ENCODE peak calls at places on chromosomes 2 and 18, in four cellular contexts. D is coronary artery, H is neural progenitor cell, K is tibial nerve. E is an unnamed sample.

GRCh38 chr2:46119453-46119852 is 177.8 kb upstream of the EPAS1 start:
- DNase-seq in K (no peak), D (no peak), H (no peak), E (no peak)

GRCh38 chr2:27627963-27628766 is 647 bp downstream of the CCDC121 start:
- DNase-seq in H (peak; percentile 45), D (no peak), K (no peak), E (no peak)

GRCh38 chr2:98460573-98461560 is 16.2 kb downstream of the INPP4A start:
- DNase-seq in D (peak; percentile 45), K (no peak), H (no peak), E (no peak)

GRCh38 chr18:48959921-48960920 is 9.5 kb upstream of the SMAD7 start:
- DNase-seq in H (peak; percentile 78), K (no peak), D (peak; percentile 64), E (no peak)

GRCh38 chr18:10432781-10433180 is 21.7 kb upstream of the APCDD1 start:
- DNase-seq in H (no peak), D (no peak), K (peak; percentile 30), E (no peak)

GRCh38 chr2:226176298-226176984 is 623.2 kb downstream of the IRS1 start:
- DNase-seq in K (no peak), D (no peak), H (no peak), E (no peak)

GRCh38 chr2:65287364-65287763 is 59.7 kb downstream of the ACTR2 start:
- DNase-seq in D (no peak), K (no peak), H (no peak), E (no peak)

GRCh38 chr2:66698879-66699278 is 264.0 kb downstream of the MEIS1 start:
- DNase-seq in K (no peak), H (no peak), D (no peak), E (no peak)

GRCh38 chr18:75089748-75090327 is 119.1 kb downstream of the PTGR3 start:
- DNase-seq in K (no peak), H (no peak), D (peak; percentile 64), E (no peak)

GRCh38 chr2:1858733-1859132 is 114.4 kb upstream of the PXDN start:
- DNase-seq in H (no peak), K (no peak), D (no peak), E (no peak)

GRCh38 chr2:172985139-172985874 is 90.3 kb upstream of the MAP3K20 start:
- DNase-seq in D (no peak), K (no peak), H (no peak), E (no peak)

GRCh38 chr2:30272761-30273573 is 41.6 kb downstream of the LBH start:
- DNase-seq in H (no peak), K (no peak), D (peak; percentile 66), E (no peak)

GRCh38 chr2:179331066-179331465 is 66.4 kb upstream of the SESTD1 start:
- DNase-seq in D (no peak), K (no peak), H (no peak), E (no peak)

DNA sequence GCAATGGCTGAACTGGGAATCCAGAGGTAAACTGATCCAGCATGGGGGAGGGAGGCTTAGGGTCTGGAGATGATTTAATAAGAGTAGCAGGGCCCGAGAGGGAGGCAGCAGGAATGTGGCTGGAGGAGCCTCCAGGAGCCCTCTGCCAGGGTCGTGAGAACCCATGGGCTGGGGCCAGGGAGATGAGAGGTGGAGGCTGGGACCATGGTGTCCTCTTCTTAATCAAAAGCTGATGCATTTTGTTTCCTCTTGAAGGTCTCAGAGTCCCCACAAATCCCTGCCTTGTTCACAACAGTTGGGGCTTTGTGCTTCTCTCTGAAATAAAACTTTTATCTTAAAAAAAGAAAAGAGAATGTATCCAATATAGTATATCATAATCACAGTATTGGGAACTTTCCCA is 123.7 kb upstream of the ZNF516 start:
- DNase-seq in K (no peak), D (no peak), H (no peak), E (no peak)
- H3K27ac ChIP-seq in K (no peak overlapping the region), D (no peak overlapping the region), H (no peak overlapping the region), E (peak overlapping the region; percentile 11)

GRCh38 chr2:18752667-18753422 is 163.5 kb upstream of the NT5C1B start:
- DNase-seq in K (no peak), H (no peak), D (no peak), E (no peak)
- TF ChIP-seq CTCF in K (no peak), H (no peak), D (no peak), E (no peak)

GRCh38 chr18:35460719-35461118 is 37.0 kb downstream of the INO80C start:
- DNase-seq in D (no peak), H (no peak), K (no peak), E (no peak)
- H3K27ac ChIP-seq in D (no peak overlapping the region), H (no peak overlapping the region), K (no peak overlapping the region), E (no peak overlapping the region)

DNA sequence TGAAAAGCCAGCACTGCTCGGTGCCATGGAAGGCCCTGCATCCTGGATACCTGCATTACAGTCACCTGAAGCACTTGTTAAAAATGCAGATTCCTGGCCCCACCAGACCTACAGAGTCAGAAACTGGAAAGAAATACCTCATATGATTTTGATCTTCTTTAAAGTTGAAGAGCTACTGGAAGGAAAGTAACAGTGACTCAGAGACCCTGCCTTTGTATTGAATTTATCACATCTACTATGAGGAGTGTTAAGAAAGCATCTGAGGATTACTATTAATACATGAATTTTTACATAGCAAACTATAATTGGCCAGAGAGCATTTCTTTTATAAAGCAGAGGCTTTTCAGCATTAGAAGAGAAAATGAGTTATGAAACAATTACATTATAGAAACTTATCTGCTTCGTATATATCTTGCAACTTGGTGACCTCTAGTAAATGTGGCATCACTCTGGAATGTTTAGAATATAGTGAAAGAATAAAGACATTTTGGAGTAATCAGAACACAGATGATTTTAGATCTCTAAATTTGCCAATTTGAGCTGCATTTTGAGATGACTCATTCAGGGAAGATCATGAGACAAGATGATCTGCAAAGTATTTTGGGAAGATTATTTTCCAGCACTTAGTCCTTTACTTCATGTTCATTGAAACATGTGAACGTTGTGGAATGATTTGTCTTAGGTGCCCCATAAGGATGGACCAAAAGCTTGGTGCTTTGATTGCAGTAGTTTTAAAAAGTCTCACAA is 12.2 kb downstream of the PTPRM start:
- DNase-seq in D (no peak), K (no peak), H (no peak), E (no peak)
- TF ChIP-seq CTCF in D (no peak), K (no peak), H (no peak), E (no peak)

GRCh38 chr2:168222095-168222494 is 25.3 kb downstream of the STK39 start:
- DNase-seq in K (no peak), H (no peak), D (no peak), E (no peak)
- H3K27ac ChIP-seq in K (no peak overlapping the region), H (no peak overlapping the region), D (no peak overlapping the region), E (no peak overlapping the region)

DNA sequence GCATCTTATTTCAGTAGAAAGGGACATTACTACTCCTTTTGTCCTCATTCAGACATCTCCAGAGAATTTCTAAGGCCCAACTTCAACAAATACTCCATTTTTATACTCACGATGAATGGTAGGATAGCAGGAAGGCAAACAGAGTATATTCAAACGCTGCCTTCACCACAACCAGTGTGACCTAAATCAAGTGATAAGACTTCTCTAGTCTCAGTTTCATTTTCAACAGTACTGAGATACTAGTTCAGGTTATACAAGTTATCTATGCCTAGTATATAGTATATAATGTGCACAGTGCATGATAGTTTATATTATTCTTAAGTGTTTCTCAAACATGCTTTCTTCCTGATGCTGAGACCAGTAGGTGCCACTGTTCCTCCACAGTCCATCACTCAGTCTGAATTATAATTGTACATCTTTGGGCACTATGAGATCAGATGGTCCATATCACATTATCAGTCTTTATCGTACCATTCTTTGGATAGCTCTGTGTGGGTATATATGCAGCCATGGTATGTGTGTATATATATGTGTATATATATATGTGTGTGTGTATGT is 66.3 kb upstream of the RPE start:
- DNase-seq in K (no peak), H (no peak), D (no peak), E (no peak)
- TF ChIP-seq CTCF in K (no peak), H (peak; percentile 20), D (no peak), E (no peak)

DNA sequence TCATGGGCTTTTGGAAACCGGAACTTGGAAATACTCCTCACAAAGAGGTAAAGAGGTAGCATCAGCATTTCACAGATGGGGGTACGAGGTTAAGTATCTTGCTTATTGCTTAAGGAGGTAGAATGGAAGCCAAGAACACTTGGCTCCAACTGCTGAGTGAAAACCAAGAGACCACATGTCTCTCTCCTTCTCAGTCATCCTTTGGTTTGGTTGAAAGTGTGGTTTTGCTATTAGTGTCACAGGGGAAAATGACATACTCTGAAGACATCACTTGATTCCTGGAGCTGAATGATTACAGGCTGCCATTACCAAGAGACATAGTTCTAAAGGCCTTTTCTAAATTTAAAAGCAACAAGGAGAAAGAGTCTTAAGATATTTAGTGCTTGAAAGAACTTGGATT is 41.5 kb downstream of the ANTXR1 start:
- DNase-seq in D (no peak), K (peak; percentile 58), H (no peak), E (no peak)
- H3K27ac ChIP-seq in D (peak overlapping the region; percentile 16), K (no peak overlapping the region), H (no peak overlapping the region), E (no peak overlapping the region)

GRCh38 chr2:188976545-188977268 is 2.5 kb downstream of the COL3A1 start:
- DNase-seq in K (no peak), H (no peak), D (no peak), E (no peak)
- TF ChIP-seq CTCF in K (peak; percentile 63), H (peak; percentile 7), D (peak; percentile 22), E (no peak)

DNA sequence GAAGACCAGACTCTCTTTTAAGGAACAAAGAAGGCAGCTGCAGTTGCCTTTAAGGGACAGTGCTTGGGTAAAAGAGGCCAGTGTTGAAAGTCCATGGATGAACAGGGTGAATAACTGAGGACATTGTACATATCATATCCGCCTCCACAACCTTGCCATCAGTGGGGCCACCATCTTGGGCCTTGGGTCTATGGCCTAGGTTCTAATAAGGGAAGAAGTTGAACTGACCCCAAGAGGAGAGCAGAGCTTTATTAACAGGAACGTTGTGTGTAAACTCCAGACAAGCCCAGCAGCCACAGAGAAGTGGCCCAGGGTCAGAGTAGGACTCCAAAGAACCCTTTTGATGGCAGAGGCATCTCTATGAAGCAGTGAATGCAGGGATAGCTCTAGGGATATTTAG is 332.8 kb downstream of the CYP26B1 start:
- DNase-seq in K (no peak), D (no peak), H (no peak), E (no peak)
- H3K27ac ChIP-seq in K (no peak overlapping the region), D (no peak overlapping the region), H (no peak overlapping the region), E (no peak overlapping the region)

DNA sequence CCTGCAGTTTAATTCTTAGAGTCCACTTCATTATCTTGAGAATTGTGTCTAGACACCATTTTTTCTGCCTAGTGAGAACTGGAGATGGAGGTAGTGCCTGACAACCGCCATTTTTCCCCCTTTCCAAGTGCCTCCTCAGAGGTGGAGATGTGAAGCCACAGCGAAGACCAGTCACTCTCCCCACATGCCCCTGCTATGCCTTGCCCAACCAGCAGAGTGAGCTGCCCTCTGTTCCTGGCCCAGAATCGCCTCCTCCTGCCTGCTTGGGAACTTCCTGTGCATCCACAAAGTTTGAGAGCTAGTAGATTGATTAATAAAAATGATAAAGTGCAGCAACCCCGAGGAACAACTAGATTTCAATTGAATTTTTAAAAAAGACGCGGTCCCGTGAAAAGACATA is 123.3 kb downstream of the CLIP4 start:
- DNase-seq in H (peak; percentile 55), D (no peak), K (no peak), E (peak; percentile 66)
- TF ChIP-seq CTCF in H (peak; percentile 59), D (no peak), K (no peak), E (peak; percentile 95)